ENCODE peak calls at places on chromosomes 3 and 15, in ten cellular contexts. P is T1000; Z is HS-27A; W is COR-L47; V is pancreas; C is GM20000; Q is stimulated activated CD4-positive, alpha-beta T cell treated with anti-CD3 and anti-CD28 coated beads, TNF-alpha, amount 100 ng/mL, for 48 hours; Y is kidney tubule cell; D is GM23248; S is globus pallidus. A is an unnamed sample.

GRCh38 chr15:44009056-44009455 is 182.3 kb downstream of the WDR76 start:
- DNase-seq in P (no peak), Z (no peak), W (no peak), V (no peak), C (no peak), Q (no peak), Y (peak), D (peak), S (no peak), A (peak)

GRCh38 chr15:70892002-70892911 is at the start of the genes LRRC49 and THAP10:
- DNase-seq in P (peak), Z (peak), W (peak), V (peak), C (peak), Q (peak), Y (peak), D (peak), S (peak), A (peak)

GRCh38 chr3:101072299-101072698 is 79.1 kb upstream of the ABI3BP start:
- DNase-seq in P (no peak), Z (no peak), W (no peak), V (no peak), C (no peak), Q (no peak), Y (peak), D (no peak), S (no peak), A (peak)

GRCh38 chr3:94643400-94643799 is 580.5 kb downstream of the NSUN3 start:
- DNase-seq in P (no peak), Z (no peak), W (no peak), V (no peak), C (no peak), Q (no peak), Y (peak), D (no peak), S (no peak), A (no peak)

GRCh38 chr15:82789491-82789890 is 16.4 kb downstream of the FSD2 start:
- DNase-seq in P (no peak), Z (no peak), W (no peak), V (no peak), C (no peak), Q (no peak), Y (no peak), D (peak), S (no peak), A (no peak)

GRCh38 chr3:114213262-114213668 is 24.1 kb downstream of the ZNF80 start:
- DNase-seq in P (no peak), Z (no peak), W (no peak), V (no peak), C (no peak), Q (no peak), Y (peak), D (peak), S (no peak), A (peak)

GRCh38 chr3:64170270-64170669 is 55.0 kb downstream of the PRICKLE2 start:
- DNase-seq in P (no peak), Z (no peak), W (no peak), V (no peak), C (no peak), Q (no peak), Y (no peak), D (no peak), S (no peak), A (no peak)

GRCh38 chr3:185332026-185332735 is 30.8 kb upstream of the MAP3K13 start:
- DNase-seq in P (no peak), Z (no peak), W (peak), V (no peak), C (peak), Q (no peak), Y (peak), D (peak), S (peak), A (peak)

GRCh38 chr3:87957575-87957974 is 101.2 kb downstream of the CGGBP1 start:
- DNase-seq in P (no peak), Z (no peak), W (no peak), V (no peak), C (no peak), Q (no peak), Y (no peak), D (no peak), S (no peak), A (no peak)

GRCh38 chr3:125132815-125133214 is 77.0 kb upstream of the HEG1 start:
- DNase-seq in P (no peak), Z (no peak), W (no peak), V (no peak), C (peak), Q (no peak), Y (no peak), D (no peak), S (no peak), A (no peak)

GRCh38 chr3:139258276-139258675 is 85.5 kb upstream of the MRPS22 start:
- DNase-seq in P (no peak), Z (no peak), W (no peak), V (no peak), C (no peak), Q (no peak), Y (no peak), D (no peak), S (no peak), A (no peak)

A was measured in fibroblast of mammary gland.